ENCODE peak calls at places on chromosomes 16 and 17, in seven cellular contexts. One of them, this sample, is unnamed.
A peak's percentile ranks its signal among the peaks of the same experiment; 100 is the strongest.

GRCh38 chr16:1379054-1379862 is 27.5 kb downstream of the GNPTG start:
- DNase-seq in fibroblast of lung: peak; percentile 65
- DNase-seq in colonic mucosa: peak; percentile 77
- DNase-seq in adrenal gland: peak; percentile 96
- DNase-seq in cardiac muscle cell: peak; percentile 71
- DNase-seq in IMR-90: peak; percentile 74
- DNase-seq in endodermal cell: peak; percentile 91
- DNase-seq in this sample: peak; percentile 85

GRCh38 chr17:42675348-42675983 is 1.3 kb downstream of the PLEKHH3 start:
- DNase-seq in fibroblast of lung: no peak
- DNase-seq in colonic mucosa: no peak
- DNase-seq in adrenal gland: no peak
- DNase-seq in cardiac muscle cell: no peak
- DNase-seq in IMR-90: no peak
- DNase-seq in endodermal cell: no peak
- DNase-seq in this sample: no peak

GRCh38 chr16:58960484-58960883 is 226.4 kb upstream of the GOT2 start:
- DNase-seq in fibroblast of lung: no peak
- DNase-seq in colonic mucosa: no peak
- DNase-seq in adrenal gland: no peak
- DNase-seq in cardiac muscle cell: no peak
- DNase-seq in IMR-90: no peak
- DNase-seq in endodermal cell: peak; percentile 50
- DNase-seq in this sample: no peak

GRCh38 chr16:819336-819735 is 18.8 kb upstream of the GNG13 start:
- DNase-seq in fibroblast of lung: no peak
- DNase-seq in colonic mucosa: no peak
- DNase-seq in adrenal gland: no peak
- DNase-seq in cardiac muscle cell: no peak
- DNase-seq in IMR-90: no peak
- DNase-seq in endodermal cell: no peak
- DNase-seq in this sample: no peak

GRCh38 chr17:39591958-39592954 is 15.5 kb downstream of the NEUROD2 start:
- DNase-seq in fibroblast of lung: peak; percentile 30
- DNase-seq in colonic mucosa: peak; percentile 72
- DNase-seq in adrenal gland: peak; percentile 50
- DNase-seq in cardiac muscle cell: peak; percentile 62
- DNase-seq in IMR-90: peak; percentile 50
- DNase-seq in endodermal cell: peak; percentile 96
- DNase-seq in this sample: no peak

GRCh38 chr17:48100160-48100559 is 1.1 kb downstream of the CBX1 start:
- DNase-seq in fibroblast of lung: peak; percentile 79
- DNase-seq in colonic mucosa: no peak
- DNase-seq in adrenal gland: no peak
- DNase-seq in cardiac muscle cell: peak; percentile 39
- DNase-seq in IMR-90: peak; percentile 62
- DNase-seq in endodermal cell: no peak
- DNase-seq in this sample: no peak

GRCh38 chr17:11807606-11808005 is 189.7 kb downstream of the ZNF18 start:
- DNase-seq in fibroblast of lung: no peak
- DNase-seq in colonic mucosa: no peak
- DNase-seq in adrenal gland: no peak
- DNase-seq in cardiac muscle cell: no peak
- DNase-seq in IMR-90: no peak
- DNase-seq in endodermal cell: peak; percentile 30
- DNase-seq in this sample: no peak

GRCh38 chr16:56286819-56287218 is 95.5 kb downstream of the GNAO1 start:
- DNase-seq in fibroblast of lung: peak; percentile 34
- DNase-seq in colonic mucosa: no peak
- DNase-seq in adrenal gland: no peak
- DNase-seq in cardiac muscle cell: no peak
- DNase-seq in IMR-90: peak; percentile 16
- DNase-seq in endodermal cell: no peak
- DNase-seq in this sample: no peak

GRCh38 chr16:22614271-22614947 is 103.7 kb downstream of the NPIPB5 start:
- DNase-seq in fibroblast of lung: peak; percentile 66
- DNase-seq in colonic mucosa: peak; percentile 38
- DNase-seq in adrenal gland: no peak
- DNase-seq in cardiac muscle cell: no peak
- DNase-seq in IMR-90: no peak
- DNase-seq in endodermal cell: peak; percentile 33
- DNase-seq in this sample: no peak

GRCh38 chr16:89038221-89038721 is 55.4 kb upstream of the ACSF3 start:
- DNase-seq in fibroblast of lung: no peak
- DNase-seq in colonic mucosa: no peak
- DNase-seq in adrenal gland: no peak
- DNase-seq in cardiac muscle cell: no peak
- DNase-seq in IMR-90: no peak
- DNase-seq in endodermal cell: no peak
- DNase-seq in this sample: no peak
- H3K4me1 ChIP-seq in fibroblast of lung: no peaks in the 10 kb centered on the region
- H3K4me1 ChIP-seq in colonic mucosa: no peaks in the 10 kb centered on the region
- H3K4me1 ChIP-seq in adrenal gland: no peaks in the 10 kb centered on the region
- H3K4me1 ChIP-seq in cardiac muscle cell: no peaks in the 10 kb centered on the region
- H3K4me1 ChIP-seq in IMR-90: no peaks in the 10 kb centered on the region
- H3K4me1 ChIP-seq in endodermal cell: no peaks in the 10 kb centered on the region
- H3K4me1 ChIP-seq in this sample: no peaks in the 10 kb centered on the region

GRCh38 chr17:45720386-45720785 is 63.7 kb upstream of the CRHR1 start:
- DNase-seq in fibroblast of lung: no peak
- DNase-seq in colonic mucosa: no peak
- DNase-seq in adrenal gland: no peak
- DNase-seq in cardiac muscle cell: no peak
- DNase-seq in IMR-90: no peak
- DNase-seq in endodermal cell: no peak
- DNase-seq in this sample: no peak

GRCh38 chr17:45719335-45720071 is 64.6 kb upstream of the CRHR1 start:
- DNase-seq in fibroblast of lung: peak; percentile 89
- DNase-seq in colonic mucosa: no peak
- DNase-seq in adrenal gland: no peak
- DNase-seq in cardiac muscle cell: peak; percentile 76
- DNase-seq in IMR-90: peak; percentile 74
- DNase-seq in endodermal cell: peak; percentile 84
- DNase-seq in this sample: no peak

GRCh38 chr17:45718791-45719190 is 65.3 kb upstream of the CRHR1 start:
- DNase-seq in fibroblast of lung: no peak
- DNase-seq in colonic mucosa: no peak
- DNase-seq in adrenal gland: no peak
- DNase-seq in cardiac muscle cell: no peak
- DNase-seq in IMR-90: no peak
- DNase-seq in endodermal cell: no peak
- DNase-seq in this sample: no peak

DNA sequence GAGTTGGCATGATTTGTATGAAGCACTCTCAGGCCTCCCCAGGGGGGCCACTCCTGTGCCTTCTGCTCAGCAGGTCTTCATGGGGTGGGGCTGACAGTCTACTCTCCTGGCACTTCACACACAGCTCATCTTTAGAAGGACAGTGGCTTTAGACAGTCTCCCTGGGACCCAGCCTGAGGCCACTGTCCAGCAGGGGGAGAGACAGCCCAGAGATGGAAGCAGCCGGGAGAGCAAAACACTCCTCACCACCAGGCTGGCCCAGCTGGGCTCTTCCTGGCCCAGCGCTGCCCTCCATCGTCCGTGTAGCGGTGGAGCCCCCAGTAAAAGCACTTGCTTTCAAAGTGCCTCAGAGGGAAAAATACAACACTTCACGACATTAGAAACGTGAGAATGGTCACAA is 62.0 kb upstream of the CRHR1 start:
- DNase-seq in fibroblast of lung: peak; percentile 1
- DNase-seq in colonic mucosa: no peak
- DNase-seq in adrenal gland: no peak
- DNase-seq in cardiac muscle cell: peak; percentile 7
- DNase-seq in IMR-90: peak; percentile 5
- DNase-seq in endodermal cell: peak; percentile 93
- DNase-seq in this sample: no peak
- TF ChIP-seq CTCF in fibroblast of lung: peak; percentile 6
- TF ChIP-seq CTCF in colonic mucosa: no peak
- TF ChIP-seq CTCF in adrenal gland: peak; percentile 17
- TF ChIP-seq CTCF in cardiac muscle cell: peak; percentile 33
- TF ChIP-seq CTCF in IMR-90: peak; percentile 26
- TF ChIP-seq CTCF in endodermal cell: peak; percentile 86
- TF ChIP-seq CTCF in this sample: no peak

GRCh38 chr17:10033982-10034381 is 128.9 kb upstream of the RCVRN start:
- DNase-seq in fibroblast of lung: no peak
- DNase-seq in colonic mucosa: no peak
- DNase-seq in adrenal gland: peak; percentile 42
- DNase-seq in cardiac muscle cell: peak; percentile 46
- DNase-seq in IMR-90: no peak
- DNase-seq in endodermal cell: no peak
- DNase-seq in this sample: no peak
- H3K4me3 ChIP-seq in fibroblast of lung: no peak overlapping the region
- H3K4me3 ChIP-seq in colonic mucosa: no peak overlapping the region
- H3K4me3 ChIP-seq in adrenal gland: no peak overlapping the region
- H3K4me3 ChIP-seq in cardiac muscle cell: no peak overlapping the region
- H3K4me3 ChIP-seq in IMR-90: no peak overlapping the region
- H3K4me3 ChIP-seq in endodermal cell: no peak overlapping the region
- H3K4me3 ChIP-seq in this sample: no peak overlapping the region

GRCh38 chr16:85333744-85334640 is 221.7 kb upstream of the CIBAR2 start:
- DNase-seq in fibroblast of lung: no peak
- DNase-seq in colonic mucosa: no peak
- DNase-seq in adrenal gland: no peak
- DNase-seq in cardiac muscle cell: no peak
- DNase-seq in IMR-90: no peak
- DNase-seq in endodermal cell: peak; percentile 63
- DNase-seq in this sample: no peak

GRCh38 chr16:85331685-85332084 is 219.4 kb upstream of the CIBAR2 start:
- DNase-seq in fibroblast of lung: no peak
- DNase-seq in colonic mucosa: peak; percentile 86
- DNase-seq in adrenal gland: no peak
- DNase-seq in cardiac muscle cell: no peak
- DNase-seq in IMR-90: no peak
- DNase-seq in endodermal cell: no peak
- DNase-seq in this sample: peak; percentile 82

GRCh38 chr16:85333337-85333736 is 221.1 kb upstream of the CIBAR2 start:
- DNase-seq in fibroblast of lung: no peak
- DNase-seq in colonic mucosa: no peak
- DNase-seq in adrenal gland: no peak
- DNase-seq in cardiac muscle cell: no peak
- DNase-seq in IMR-90: no peak
- DNase-seq in endodermal cell: no peak
- DNase-seq in this sample: no peak

GRCh38 chr16:85330694-85331188 is 218.5 kb upstream of the CIBAR2 start:
- DNase-seq in fibroblast of lung: peak; percentile 88
- DNase-seq in colonic mucosa: no peak
- DNase-seq in adrenal gland: no peak
- DNase-seq in cardiac muscle cell: peak; percentile 91
- DNase-seq in IMR-90: peak; percentile 86
- DNase-seq in endodermal cell: peak; percentile 92
- DNase-seq in this sample: no peak

DNA sequence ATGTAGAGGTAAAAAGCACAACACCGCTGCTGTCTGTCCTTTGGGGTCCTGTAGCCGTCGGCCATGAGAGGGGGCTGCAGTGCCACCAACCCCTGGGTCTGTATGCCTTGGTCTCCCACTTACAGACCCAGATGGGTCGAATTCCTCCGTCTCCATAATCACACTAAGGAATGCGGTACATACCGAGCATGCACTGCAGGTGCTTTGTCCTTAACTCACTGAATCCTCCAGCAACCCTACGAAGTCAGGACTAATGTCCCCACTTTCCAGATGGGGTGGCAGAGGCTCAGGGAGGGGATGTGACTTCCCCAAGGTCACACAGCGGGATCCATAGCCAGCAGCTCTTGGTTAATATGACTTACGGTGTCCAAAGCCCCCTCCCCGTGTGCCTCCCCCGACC is 219.9 kb upstream of the CIBAR2 start:
- DNase-seq in fibroblast of lung: no peak
- DNase-seq in colonic mucosa: no peak
- DNase-seq in adrenal gland: no peak
- DNase-seq in cardiac muscle cell: no peak
- DNase-seq in IMR-90: no peak
- DNase-seq in endodermal cell: peak; percentile 81
- DNase-seq in this sample: no peak
- H3K4me1 ChIP-seq in fibroblast of lung: no peaks in the 10 kb centered on the region
- H3K4me1 ChIP-seq in colonic mucosa: peaks cover 31% of the 10 kb centered on the region
- H3K4me1 ChIP-seq in adrenal gland: peaks cover 37% of the 10 kb centered on the region
- H3K4me1 ChIP-seq in cardiac muscle cell: peaks cover 50% of the 10 kb centered on the region
- H3K4me1 ChIP-seq in IMR-90: peaks cover 14% of the 10 kb centered on the region
- H3K4me1 ChIP-seq in endodermal cell: peaks cover 21% of the 10 kb centered on the region
- H3K4me1 ChIP-seq in this sample: peaks cover 69% of the 10 kb centered on the region

DNA sequence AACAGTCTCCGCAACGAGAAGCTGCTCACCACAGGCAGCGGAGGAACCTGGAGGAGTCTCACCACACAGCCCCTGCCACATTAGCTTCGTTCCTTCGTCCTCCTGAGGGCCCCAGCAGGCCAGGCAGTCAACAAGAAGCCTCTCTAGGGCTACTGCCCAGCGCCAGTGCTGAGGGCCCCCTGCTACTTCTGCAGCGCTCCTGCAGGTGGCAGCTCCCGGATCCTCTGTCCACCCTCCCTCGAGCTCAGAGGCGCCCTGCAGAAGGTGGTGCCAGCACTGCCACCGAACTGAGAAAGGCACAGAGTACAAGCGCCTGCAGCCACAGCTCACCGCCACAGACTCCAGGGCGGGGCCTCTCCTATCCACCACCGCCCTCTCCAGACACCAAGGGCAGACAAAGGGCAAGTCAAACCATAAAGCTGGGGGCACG is 27.3 kb downstream of the KDM8 start:
- DNase-seq in fibroblast of lung: no peak
- DNase-seq in colonic mucosa: peak; percentile 91
- DNase-seq in adrenal gland: no peak
- DNase-seq in cardiac muscle cell: no peak
- DNase-seq in IMR-90: no peak
- DNase-seq in endodermal cell: no peak
- DNase-seq in this sample: peak; percentile 91
- TF ChIP-seq CTCF in fibroblast of lung: no peak
- TF ChIP-seq CTCF in colonic mucosa: no peak
- TF ChIP-seq CTCF in adrenal gland: no peak
- TF ChIP-seq CTCF in cardiac muscle cell: no peak
- TF ChIP-seq CTCF in IMR-90: no peak
- TF ChIP-seq CTCF in endodermal cell: peak; percentile 56
- TF ChIP-seq CTCF in this sample: peak; percentile 23

GRCh38 chr16:10385725-10386516 is at the start of gene ATF7IP2:
- DNase-seq in fibroblast of lung: peak; percentile 95
- DNase-seq in colonic mucosa: peak; percentile 89
- DNase-seq in adrenal gland: peak; percentile 95
- DNase-seq in cardiac muscle cell: peak; percentile 93
- DNase-seq in IMR-90: peak; percentile 77
- DNase-seq in endodermal cell: peak; percentile 99
- DNase-seq in this sample: peak; percentile 86
- H3K4me3 ChIP-seq in fibroblast of lung: peak within 1 kb of the TSS; percentile 58
- H3K4me3 ChIP-seq in colonic mucosa: peak within 1 kb of the TSS; percentile 58
- H3K4me3 ChIP-seq in adrenal gland: peak within 1 kb of the TSS; percentile 28
- H3K4me3 ChIP-seq in cardiac muscle cell: peak within 1 kb of the TSS; percentile 62
- H3K4me3 ChIP-seq in IMR-90: peak within 1 kb of the TSS; percentile 72
- H3K4me3 ChIP-seq in endodermal cell: peak within 1 kb of the TSS; percentile 97
- H3K4me3 ChIP-seq in this sample: peak within 1 kb of the TSS; percentile 41

DNA sequence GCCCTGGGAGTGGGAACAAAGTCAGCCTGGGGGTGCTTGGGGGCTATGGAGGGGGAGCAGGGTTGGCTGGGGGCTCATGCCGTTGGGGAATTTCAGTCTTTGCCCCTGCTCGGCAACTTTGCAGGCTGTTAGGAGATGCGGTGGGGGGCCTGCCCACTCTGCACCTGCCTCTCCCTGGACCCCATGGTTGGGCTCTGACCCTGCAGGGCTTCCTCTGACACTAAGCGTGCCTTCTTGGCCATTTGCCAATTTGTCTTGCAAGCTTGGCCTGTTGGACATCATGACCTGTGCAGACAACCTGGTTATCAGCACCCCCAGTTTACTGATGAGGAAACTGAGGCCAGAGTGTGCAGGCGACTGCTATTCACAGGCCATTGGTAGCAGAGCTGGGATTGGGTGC is 14.6 kb downstream of the ADCY7 start:
- DNase-seq in fibroblast of lung: no peak
- DNase-seq in colonic mucosa: no peak
- DNase-seq in adrenal gland: no peak
- DNase-seq in cardiac muscle cell: no peak
- DNase-seq in IMR-90: no peak
- DNase-seq in endodermal cell: no peak
- DNase-seq in this sample: no peak
- H3K4me1 ChIP-seq in fibroblast of lung: no peaks in the 10 kb centered on the region
- H3K4me1 ChIP-seq in colonic mucosa: peaks cover 15% of the 10 kb centered on the region
- H3K4me1 ChIP-seq in adrenal gland: no peaks in the 10 kb centered on the region
- H3K4me1 ChIP-seq in cardiac muscle cell: no peaks in the 10 kb centered on the region
- H3K4me1 ChIP-seq in IMR-90: peaks cover 4% of the 10 kb centered on the region
- H3K4me1 ChIP-seq in endodermal cell: peaks cover 5% of the 10 kb centered on the region
- H3K4me1 ChIP-seq in this sample: peaks cover 29% of the 10 kb centered on the region

This sample was measured in mucosa of descending colon.